ENCODE peak calls at places on chromosomes 5 and 9, in eight cellular contexts. U is NCI-H2081; X is brain microvascular endothelial cell; Y is GM12865; Z is effector memory CD4-positive, alpha-beta T cell; G is SK-N-SH; D is Right ventricle myocardium superior; B is transverse colon. V is an unnamed sample.

GRCh38 chr9:967851-968641 is 8.4 kb upstream of the DMRT3 start:
- DNase-seq in Z (no peak), D (no peak), B (no peak), G (no peak), X (no peak), Y (no peak), U (no peak), V (no peak)

GRCh38 chr5:96957125-96958041 is 21.5 kb downstream of the LNPEP start:
- DNase-seq in Z (no peak), D (no peak), X (no peak), U (no peak), B (no peak), Y (peak), G (no peak), V (no peak)

GRCh38 chr9:137671721-137672120 is 52.9 kb downstream of the EHMT1 start:
- DNase-seq in D (no peak), B (no peak), Y (no peak), G (no peak), U (no peak), X (no peak), Z (no peak), V (no peak)

GRCh38 chr5:175709276-175709781 is 51.5 kb downstream of the HRH2 start:
- DNase-seq in G (no peak), Z (no peak), B (no peak), X (no peak), Y (no peak), U (no peak), D (no peak), V (no peak)

GRCh38 chr9:17031546-17031945 is 103.3 kb upstream of the CNTLN start:
- DNase-seq in X (no peak), Y (no peak), D (no peak), U (no peak), Z (no peak), B (no peak), G (no peak), V (no peak)

GRCh38 chr9:37104183-37104889 is 16.0 kb upstream of the ZCCHC7 start:
- DNase-seq in B (no peak), Y (peak), U (no peak), Z (no peak), X (peak), G (no peak), D (no peak), V (no peak)

GRCh38 chr5:149264432-149265069 is 7.1 kb upstream of the AFAP1L1 start:
- DNase-seq in B (peak), X (no peak), D (no peak), Y (peak), U (peak), Z (peak), G (peak), V (peak)

GRCh38 chr5:174424219-174425053 is 299.9 kb upstream of the MSX2 start:
- DNase-seq in Z (no peak), B (no peak), U (no peak), D (no peak), X (no peak), Y (no peak), G (peak), V (no peak)

GRCh38 chr5:674630-675011 is 18.5 kb downstream of the TPPP start:
- DNase-seq in D (peak), G (no peak), X (no peak), U (no peak), Y (no peak), B (no peak), Z (no peak), V (no peak)

GRCh38 chr5:142311725-142312124 is 13.1 kb downstream of the SPRY4 start:
- DNase-seq in X (no peak), Y (no peak), B (no peak), U (no peak), Z (no peak), D (no peak), G (no peak), V (no peak)

GRCh38 chr9:115327441-115328122 is 209.6 kb upstream of the TNC start:
- DNase-seq in X (no peak), U (no peak), D (no peak), Y (no peak), B (no peak), G (no peak), Z (no peak), V (no peak)

GRCh38 chr9:16729656-16730055 is 140.8 kb downstream of the BNC2 start:
- DNase-seq in D (no peak), X (no peak), Z (no peak), G (no peak), Y (no peak), B (no peak), U (no peak), V (no peak)

GRCh38 chr5:88452820-88453219 is 184.2 kb upstream of the TMEM161B start:
- DNase-seq in B (no peak), U (no peak), X (peak), D (no peak), G (no peak), Z (no peak), Y (no peak), V (no peak)

GRCh38 chr5:112226215-112226614 is 192.9 kb downstream of the EPB41L4A start:
- DNase-seq in X (no peak), Y (no peak), G (no peak), B (no peak), D (no peak), Z (no peak), U (no peak), V (no peak)

GRCh38 chr9:90853945-90854344 is 52.3 kb downstream of the SYK start:
- DNase-seq in Y (no peak), D (no peak), G (no peak), B (no peak), X (no peak), U (no peak), Z (no peak), V (no peak)

GRCh38 chr9:137028281-137029057 is 432 bp upstream of the ABCA2 start:
- DNase-seq in U (peak), G (peak), Y (peak), X (no peak), D (peak), Z (peak), B (peak), V (peak)

GRCh38 chr5:110347781-110348180 is 378.7 kb downstream of the TMEM232 start:
- DNase-seq in Y (no peak), X (no peak), U (no peak), B (no peak), D (no peak), G (no peak), Z (no peak), V (no peak)

GRCh38 chr5:33258553-33258952 is 182.2 kb upstream of the TARS1 start:
- DNase-seq in Y (no peak), D (no peak), Z (no peak), X (peak), U (no peak), B (no peak), G (no peak), V (no peak)

GRCh38 chr9:75084081-75084672 is 3.8 kb downstream of the NMRK1 start:
- DNase-seq in D (no peak), G (no peak), U (no peak), X (no peak), Z (no peak), B (no peak), Y (no peak), V (no peak)

GRCh38 chr9:2125909-2126308 is 110.8 kb downstream of the SMARCA2 start:
- DNase-seq in G (no peak), Y (peak), X (no peak), D (no peak), U (no peak), B (no peak), Z (no peak), V (peak)

GRCh38 chr5:80998590-80998979 is 38.4 kb downstream of the RASGRF2 start:
- DNase-seq in B (no peak), U (no peak), G (no peak), X (no peak), D (no peak), Y (no peak), Z (no peak), V (no peak)

GRCh38 chr5:140575309-140575708 is 10.7 kb downstream of the SLC35A4 start:
- DNase-seq in Y (no peak), B (peak), U (no peak), D (peak), Z (no peak), G (no peak), X (peak), V (no peak)

GRCh38 chr5:59169768-59170150 is 586.9 kb downstream of the RAB3C start:
- DNase-seq in G (no peak), Y (no peak), D (no peak), Z (no peak), X (no peak), U (no peak), B (no peak), V (no peak)

GRCh38 chr5:150616024-150616470 is 24.4 kb upstream of the SYNPO start:
- DNase-seq in X (no peak), D (peak), B (peak), Y (no peak), G (peak), Z (no peak), U (no peak), V (no peak)

GRCh38 chr5:124544366-124545055 is 201.9 kb downstream of the ZNF608 start:
- DNase-seq in G (no peak), Z (no peak), U (no peak), B (no peak), Y (peak), D (no peak), X (peak), V (no peak)

GRCh38 chr5:149915392-149916260 is 29.0 kb downstream of the PDE6A start:
- DNase-seq in D (no peak), Z (no peak), X (peak), G (no peak), B (no peak), Y (peak), U (no peak), V (no peak)

GRCh38 chr9:2127486-2127885 is 112.3 kb downstream of the SMARCA2 start:
- DNase-seq in B (no peak), Y (no peak), G (no peak), Z (no peak), X (peak), U (no peak), D (no peak), V (no peak)

GRCh38 chr5:94469889-94470288 is 148.5 kb downstream of the KIAA0825 start:
- DNase-seq in D (no peak), X (peak), Y (no peak), B (no peak), G (peak), Z (no peak), U (no peak), V (no peak)

GRCh38 chr5:9523090-9523813 is 22.6 kb downstream of the SEMA5A start:
- DNase-seq in Y (no peak), D (no peak), Z (no peak), U (no peak), X (peak), G (no peak), B (no peak), V (no peak)

GRCh38 chr5:147822686-147823491 is 8.6 kb downstream of the SPINK1 start:
- DNase-seq in D (peak), X (peak), B (peak), U (peak), Y (peak), Z (no peak), G (peak), V (peak)

GRCh38 chr5:134798468-134798867 is 39.9 kb downstream of the DDX46 start:
- DNase-seq in B (no peak), G (no peak), X (no peak), Z (no peak), Y (peak), D (no peak), U (no peak), V (no peak)